ENCODE peak calls at places on chromosomes 1 and 21, in eight cellular contexts. J, D, G, X, H, S, L and T are unnamed samples.

GRCh38 chr1:39732730-39733129 is 6.0 kb upstream of the PPIE start:
- DNase-seq in J (no peak), G (no peak), H (no peak), X (no peak), D (no peak), S (no peak), L (no peak), T (no peak)

GRCh38 chr1:177448652-177449351 is 278.0 kb downstream of the BRINP2 start:
- DNase-seq in D (no peak), G (no peak), J (no peak), L (no peak), S (no peak), X (no peak), H (no peak), T (no peak)

GRCh38 chr1:248823517-248824001 is 2.2 kb downstream of the SH3BP5L start:
- DNase-seq in L (no peak), G (no peak), D (no peak), S (no peak), J (no peak), H (no peak), X (no peak), T (no peak)

GRCh38 chr21:34204481-34205439 is 131.4 kb downstream of the MRPS6 start:
- DNase-seq in L (no peak), H (no peak), S (no peak), G (no peak), D (no peak), X (no peak), J (no peak), T (no peak)

GRCh38 chr1:8989061-8989460 is 37.2 kb downstream of the SLC2A7 start:
- DNase-seq in S (no peak), J (no peak), H (no peak), X (no peak), L (no peak), G (no peak), D (no peak), T (no peak)

GRCh38 chr1:157399343-157399983 is 152.9 kb downstream of the FCRL5 start:
- DNase-seq in S (no peak), D (no peak), X (no peak), L (no peak), J (no peak), G (no peak), H (no peak), T (no peak)

GRCh38 chr1:6688001-6688400 is 13.6 kb downstream of the DNAJC11 start:
- DNase-seq in X (no peak), G (no peak), H (no peak), D (no peak), L (no peak), J (no peak), S (no peak), T (no peak)

GRCh38 chr1:186244825-186245224 is 130.2 kb downstream of the TPR start:
- DNase-seq in S (no peak), H (peak), D (no peak), L (no peak), G (no peak), X (no peak), J (no peak), T (no peak)

GRCh38 chr1:114009393-114009792 is 30.1 kb downstream of the OLFML3 start:
- DNase-seq in S (no peak), D (no peak), L (no peak), G (no peak), H (no peak), X (no peak), J (no peak), T (no peak)

GRCh38 chr1:54158071-54158470 is 5.3 kb upstream of the CDCP2 start:
- DNase-seq in X (no peak), S (no peak), H (peak), G (no peak), D (no peak), J (no peak), L (no peak), T (no peak)

GRCh38 chr1:150696995-150697927 is at the start of gene GOLPH3L:
- DNase-seq in X (peak), J (peak), L (peak), H (peak), G (peak), S (peak), D (peak), T (peak)

GRCh38 chr1:235946570-235946981 is 79.9 kb upstream of the LYST start:
- DNase-seq in L (no peak), S (no peak), D (peak), X (no peak), J (no peak), G (no peak), H (no peak), T (no peak)

GRCh38 chr1:226891846-226892533 is 21.6 kb downstream of the PSEN2 start:
- DNase-seq in X (peak), D (no peak), J (no peak), S (no peak), G (no peak), L (peak), H (no peak), T (no peak)

GRCh38 chr1:167467126-167467725 is 51.1 kb downstream of the CD247 start:
- DNase-seq in S (no peak), D (no peak), L (no peak), G (no peak), X (peak), J (no peak), H (peak), T (no peak)

GRCh38 chr1:206961668-206962067 is 8.6 kb downstream of the FCAMR start:
- DNase-seq in S (no peak), H (no peak), G (no peak), J (no peak), D (no peak), L (no peak), X (no peak), T (no peak)

GRCh38 chr1:121443131-121443530 is 258.4 kb downstream of the SRGAP2C start:
- DNase-seq in H (no peak), J (no peak), L (no peak), X (no peak), G (no peak), D (no peak), S (no peak), T (no peak)

GRCh38 chr21:42103843-42104242 is 32.7 kb downstream of the UMODL1 start:
- DNase-seq in D (no peak), H (no peak), L (no peak), J (no peak), S (no peak), G (no peak), X (no peak), T (no peak)

GRCh38 chr1:191852907-191853306 is 305.4 kb upstream of the RGS18 start:
- DNase-seq in S (no peak), J (no peak), D (no peak), X (no peak), H (no peak), L (no peak), G (no peak), T (no peak)

GRCh38 chr1:35210306-35211112 is 17.6 kb upstream of the SFPQ start:
- DNase-seq in G (no peak), H (no peak), L (no peak), S (no peak), X (no peak), D (no peak), J (no peak), T (no peak)

GRCh38 chr1:203650012-203650836 is 23.6 kb downstream of the ATP2B4 start:
- DNase-seq in L (peak), S (no peak), H (no peak), D (peak), X (peak), G (peak), J (peak), T (peak)

GRCh38 chr1:167564592-167564991 is 11.0 kb upstream of the CREG1 start:
- DNase-seq in H (peak), X (no peak), J (no peak), S (no peak), G (no peak), D (no peak), L (no peak), T (peak)

GRCh38 chr1:221729771-221730170 is 12.1 kb downstream of the DUSP10 start:
- DNase-seq in H (no peak), L (no peak), S (no peak), J (no peak), D (no peak), G (no peak), X (no peak), T (no peak)

GRCh38 chr1:234500269-234500668 is 21.3 kb upstream of the TARBP1 start:
- DNase-seq in H (no peak), G (no peak), L (no peak), X (no peak), D (no peak), J (no peak), S (no peak), T (no peak)

GRCh38 chr21:32545948-32546441 is 39.3 kb downstream of the TCP10L start:
- DNase-seq in H (no peak), L (no peak), D (no peak), X (no peak), J (no peak), G (no peak), S (no peak), T (no peak)

GRCh38 chr1:229894535-229894934 is 172.5 kb upstream of the GALNT2 start:
- DNase-seq in G (no peak), L (no peak), D (no peak), S (no peak), J (no peak), X (no peak), H (no peak), T (no peak)

GRCh38 chr21:33897739-33898138 is 17.9 kb downstream of the ATP5PO start:
- DNase-seq in J (no peak), X (no peak), L (no peak), S (no peak), D (no peak), H (no peak), G (no peak), T (no peak)

GRCh38 chr21:37383066-37383465 is 16.5 kb downstream of the DYRK1A start:
- DNase-seq in L (no peak), X (no peak), S (no peak), H (no peak), G (no peak), J (no peak), D (no peak), T (no peak)

GRCh38 chr1:22850281-22850680 is 122.4 kb downstream of the LACTBL1 start:
- DNase-seq in J (no peak), D (no peak), X (no peak), S (no peak), L (no peak), G (no peak), H (no peak), T (no peak)

GRCh38 chr21:42063578-42064521 is 7.3 kb upstream of the UMODL1 start:
- DNase-seq in L (no peak), J (no peak), D (peak), H (no peak), G (peak), X (peak), S (no peak), T (peak)

GRCh38 chr1:221608835-221609320 is 133.0 kb downstream of the DUSP10 start:
- DNase-seq in J (no peak), L (no peak), G (no peak), H (no peak), S (no peak), D (no peak), X (no peak), T (no peak)

GRCh38 chr1:3336641-3337621 is 117.5 kb upstream of the ARHGEF16 start:
- DNase-seq in S (no peak), L (no peak), X (no peak), J (no peak), H (no peak), D (no peak), G (no peak), T (no peak)

GRCh38 chr1:2279210-2279639 is 51.1 kb downstream of the SKI start:
- DNase-seq in J (peak), L (peak), X (no peak), G (no peak), H (no peak), S (peak), D (no peak), T (peak)

GRCh38 chr21:23633447-23633846 is 1973.8 kb downstream of the MRPL39 start:
- DNase-seq in X (no peak), S (no peak), G (no peak), D (no peak), H (no peak), J (no peak), L (no peak), T (no peak)

GRCh38 chr1:37288900-37289299 is 185.5 kb upstream of the ZC3H12A start:
- DNase-seq in X (no peak), S (no peak), J (no peak), D (peak), H (no peak), G (no peak), L (no peak), T (no peak)

GRCh38 chr1:214632091-214632490 is 29.1 kb downstream of the CENPF start:
- DNase-seq in S (no peak), X (no peak), D (no peak), H (no peak), G (peak), J (no peak), L (no peak), T (no peak)

GRCh38 chr1:168079761-168080160 is 57.0 kb downstream of the GPR161 start:
- DNase-seq in J (no peak), S (no peak), H (no peak), X (no peak), D (no peak), L (no peak), G (no peak), T (no peak)

GRCh38 chr1:229159668-229160544 is 111.0 kb upstream of the RAB4A start:
- DNase-seq in J (no peak), X (no peak), H (no peak), G (no peak), D (no peak), S (no peak), L (no peak), T (no peak)

GRCh38 chr1:9399510-9400424 is 107.1 kb downstream of the SPSB1 start:
- DNase-seq in S (no peak), L (peak), D (no peak), X (peak), J (peak), G (no peak), H (no peak), T (no peak)

GRCh38 chr1:113677250-113678158 is 81.8 kb downstream of the PHTF1 start:
- DNase-seq in G (no peak), X (no peak), H (peak), L (peak), D (peak), S (no peak), J (no peak), T (no peak)